ENCODE peak calls at places on chromosome 14, in eight cellular contexts. One of them, this sample, is unnamed.

GRCh38 chr14:53367631-53368030 is 214.5 kb upstream of the DDHD1 start:
- DNase-seq in fibroblast of mammary gland: peak
- DNase-seq in occipital lobe: no peak
- DNase-seq in EL: peak
- DNase-seq in neural progenitor cell: no peak
- DNase-seq in NCI-H1694 treated with DMSO at 0.1 percent for 48 hours: no peak
- DNase-seq in stimulated activated CD8-positive, alpha-beta memory T cell treated with anti-CD3 and anti-CD28 coated beads, Interleukin-7, amount 100 ng/mL, for 48 hours: no peak
- DNase-seq in activated CD8-positive, alpha-beta memory T cell treated with anti-CD3 and anti-CD28 coated beads for 4 hours: no peak
- DNase-seq in this sample: peak

GRCh38 chr14:50335989-50336391 is 23.9 kb downstream of the DMAC2L start:
- DNase-seq in fibroblast of mammary gland: peak
- DNase-seq in EL: peak
- DNase-seq in occipital lobe: peak
- DNase-seq in neural progenitor cell: peak
- DNase-seq in stimulated activated CD8-positive, alpha-beta memory T cell treated with anti-CD3 and anti-CD28 coated beads, Interleukin-7, amount 100 ng/mL, for 48 hours: no peak
- DNase-seq in NCI-H1694 treated with DMSO at 0.1 percent for 48 hours: peak
- DNase-seq in activated CD8-positive, alpha-beta memory T cell treated with anti-CD3 and anti-CD28 coated beads for 4 hours: no peak
- DNase-seq in this sample: peak

GRCh38 chr14:101932668-101933067 is 31.7 kb upstream of the DYNC1H1 start:
- DNase-seq in NCI-H1694 treated with DMSO at 0.1 percent for 48 hours: no peak
- DNase-seq in occipital lobe: no peak
- DNase-seq in EL: no peak
- DNase-seq in fibroblast of mammary gland: no peak
- DNase-seq in neural progenitor cell: no peak
- DNase-seq in stimulated activated CD8-positive, alpha-beta memory T cell treated with anti-CD3 and anti-CD28 coated beads, Interleukin-7, amount 100 ng/mL, for 48 hours: no peak
- DNase-seq in activated CD8-positive, alpha-beta memory T cell treated with anti-CD3 and anti-CD28 coated beads for 4 hours: no peak
- DNase-seq in this sample: no peak

GRCh38 chr14:92121207-92121669 is 268 bp downstream of the NDUFB1 start:
- DNase-seq in stimulated activated CD8-positive, alpha-beta memory T cell treated with anti-CD3 and anti-CD28 coated beads, Interleukin-7, amount 100 ng/mL, for 48 hours: no peak
- DNase-seq in activated CD8-positive, alpha-beta memory T cell treated with anti-CD3 and anti-CD28 coated beads for 4 hours: no peak
- DNase-seq in occipital lobe: no peak
- DNase-seq in NCI-H1694 treated with DMSO at 0.1 percent for 48 hours: peak
- DNase-seq in neural progenitor cell: peak
- DNase-seq in fibroblast of mammary gland: peak
- DNase-seq in EL: peak
- DNase-seq in this sample: peak

GRCh38 chr14:69183735-69184134 is 7.6 kb upstream of the EXD2 start:
- DNase-seq in occipital lobe: no peak
- DNase-seq in stimulated activated CD8-positive, alpha-beta memory T cell treated with anti-CD3 and anti-CD28 coated beads, Interleukin-7, amount 100 ng/mL, for 48 hours: no peak
- DNase-seq in activated CD8-positive, alpha-beta memory T cell treated with anti-CD3 and anti-CD28 coated beads for 4 hours: no peak
- DNase-seq in neural progenitor cell: no peak
- DNase-seq in fibroblast of mammary gland: peak
- DNase-seq in EL: no peak
- DNase-seq in NCI-H1694 treated with DMSO at 0.1 percent for 48 hours: no peak
- DNase-seq in this sample: no peak

GRCh38 chr14:99581371-99581770 is 22.6 kb downstream of the CCDC85C start:
- DNase-seq in neural progenitor cell: peak
- DNase-seq in NCI-H1694 treated with DMSO at 0.1 percent for 48 hours: no peak
- DNase-seq in EL: no peak
- DNase-seq in stimulated activated CD8-positive, alpha-beta memory T cell treated with anti-CD3 and anti-CD28 coated beads, Interleukin-7, amount 100 ng/mL, for 48 hours: no peak
- DNase-seq in activated CD8-positive, alpha-beta memory T cell treated with anti-CD3 and anti-CD28 coated beads for 4 hours: no peak
- DNase-seq in occipital lobe: no peak
- DNase-seq in fibroblast of mammary gland: no peak
- DNase-seq in this sample: no peak

GRCh38 chr14:64438181-64438839 is 27.0 kb upstream of the AKAP5 start:
- DNase-seq in neural progenitor cell: no peak
- DNase-seq in activated CD8-positive, alpha-beta memory T cell treated with anti-CD3 and anti-CD28 coated beads for 4 hours: no peak
- DNase-seq in fibroblast of mammary gland: peak
- DNase-seq in EL: peak
- DNase-seq in NCI-H1694 treated with DMSO at 0.1 percent for 48 hours: no peak
- DNase-seq in occipital lobe: peak
- DNase-seq in stimulated activated CD8-positive, alpha-beta memory T cell treated with anti-CD3 and anti-CD28 coated beads, Interleukin-7, amount 100 ng/mL, for 48 hours: no peak
- DNase-seq in this sample: peak

GRCh38 chr14:92382677-92383076 is 59.7 kb downstream of the SLC24A4 start:
- DNase-seq in occipital lobe: no peak
- DNase-seq in neural progenitor cell: peak
- DNase-seq in activated CD8-positive, alpha-beta memory T cell treated with anti-CD3 and anti-CD28 coated beads for 4 hours: no peak
- DNase-seq in fibroblast of mammary gland: no peak
- DNase-seq in stimulated activated CD8-positive, alpha-beta memory T cell treated with anti-CD3 and anti-CD28 coated beads, Interleukin-7, amount 100 ng/mL, for 48 hours: no peak
- DNase-seq in NCI-H1694 treated with DMSO at 0.1 percent for 48 hours: peak
- DNase-seq in EL: no peak
- DNase-seq in this sample: peak

GRCh38 chr14:52266782-52267181 is 716 bp upstream of the PTGDR start:
- DNase-seq in EL: peak
- DNase-seq in occipital lobe: no peak
- DNase-seq in neural progenitor cell: no peak
- DNase-seq in stimulated activated CD8-positive, alpha-beta memory T cell treated with anti-CD3 and anti-CD28 coated beads, Interleukin-7, amount 100 ng/mL, for 48 hours: no peak
- DNase-seq in activated CD8-positive, alpha-beta memory T cell treated with anti-CD3 and anti-CD28 coated beads for 4 hours: no peak
- DNase-seq in NCI-H1694 treated with DMSO at 0.1 percent for 48 hours: no peak
- DNase-seq in fibroblast of mammary gland: peak
- DNase-seq in this sample: peak

GRCh38 chr14:103434868-103435442 is 49.7 kb downstream of the MARK3 start:
- DNase-seq in EL: no peak
- DNase-seq in occipital lobe: no peak
- DNase-seq in activated CD8-positive, alpha-beta memory T cell treated with anti-CD3 and anti-CD28 coated beads for 4 hours: no peak
- DNase-seq in neural progenitor cell: no peak
- DNase-seq in fibroblast of mammary gland: no peak
- DNase-seq in NCI-H1694 treated with DMSO at 0.1 percent for 48 hours: no peak
- DNase-seq in stimulated activated CD8-positive, alpha-beta memory T cell treated with anti-CD3 and anti-CD28 coated beads, Interleukin-7, amount 100 ng/mL, for 48 hours: no peak
- DNase-seq in this sample: no peak

GRCh38 chr14:35149239-35149638 is 26.9 kb downstream of the PRORP start:
- DNase-seq in occipital lobe: no peak
- DNase-seq in NCI-H1694 treated with DMSO at 0.1 percent for 48 hours: no peak
- DNase-seq in neural progenitor cell: no peak
- DNase-seq in fibroblast of mammary gland: no peak
- DNase-seq in EL: no peak
- DNase-seq in stimulated activated CD8-positive, alpha-beta memory T cell treated with anti-CD3 and anti-CD28 coated beads, Interleukin-7, amount 100 ng/mL, for 48 hours: no peak
- DNase-seq in activated CD8-positive, alpha-beta memory T cell treated with anti-CD3 and anti-CD28 coated beads for 4 hours: no peak
- DNase-seq in this sample: no peak

GRCh38 chr14:36513012-36513420 is 7.0 kb downstream of the NKX2-1 start:
- DNase-seq in occipital lobe: no peak
- DNase-seq in stimulated activated CD8-positive, alpha-beta memory T cell treated with anti-CD3 and anti-CD28 coated beads, Interleukin-7, amount 100 ng/mL, for 48 hours: no peak
- DNase-seq in fibroblast of mammary gland: no peak
- DNase-seq in neural progenitor cell: peak
- DNase-seq in EL: no peak
- DNase-seq in NCI-H1694 treated with DMSO at 0.1 percent for 48 hours: no peak
- DNase-seq in activated CD8-positive, alpha-beta memory T cell treated with anti-CD3 and anti-CD28 coated beads for 4 hours: no peak
- DNase-seq in this sample: no peak

GRCh38 chr14:36555998-36556743 is 26.2 kb downstream of the NKX2-8 start:
- DNase-seq in fibroblast of mammary gland: no peak
- DNase-seq in stimulated activated CD8-positive, alpha-beta memory T cell treated with anti-CD3 and anti-CD28 coated beads, Interleukin-7, amount 100 ng/mL, for 48 hours: no peak
- DNase-seq in activated CD8-positive, alpha-beta memory T cell treated with anti-CD3 and anti-CD28 coated beads for 4 hours: no peak
- DNase-seq in NCI-H1694 treated with DMSO at 0.1 percent for 48 hours: no peak
- DNase-seq in neural progenitor cell: no peak
- DNase-seq in occipital lobe: no peak
- DNase-seq in EL: no peak
- DNase-seq in this sample: no peak

GRCh38 chr14:100665518-100666032 is 61.1 kb upstream of the DLK1 start:
- DNase-seq in EL: no peak
- DNase-seq in stimulated activated CD8-positive, alpha-beta memory T cell treated with anti-CD3 and anti-CD28 coated beads, Interleukin-7, amount 100 ng/mL, for 48 hours: no peak
- DNase-seq in activated CD8-positive, alpha-beta memory T cell treated with anti-CD3 and anti-CD28 coated beads for 4 hours: no peak
- DNase-seq in fibroblast of mammary gland: peak
- DNase-seq in neural progenitor cell: no peak
- DNase-seq in NCI-H1694 treated with DMSO at 0.1 percent for 48 hours: peak
- DNase-seq in occipital lobe: peak
- DNase-seq in this sample: peak

GRCh38 chr14:73426877-73427276 is 31.5 kb downstream of the NUMB start:
- DNase-seq in stimulated activated CD8-positive, alpha-beta memory T cell treated with anti-CD3 and anti-CD28 coated beads, Interleukin-7, amount 100 ng/mL, for 48 hours: no peak
- DNase-seq in occipital lobe: no peak
- DNase-seq in neural progenitor cell: no peak
- DNase-seq in EL: peak
- DNase-seq in activated CD8-positive, alpha-beta memory T cell treated with anti-CD3 and anti-CD28 coated beads for 4 hours: no peak
- DNase-seq in NCI-H1694 treated with DMSO at 0.1 percent for 48 hours: no peak
- DNase-seq in fibroblast of mammary gland: peak
- DNase-seq in this sample: peak

GRCh38 chr14:38208825-38209562 is 1.3 kb downstream of the SSTR1 start:
- DNase-seq in fibroblast of mammary gland: peak
- DNase-seq in stimulated activated CD8-positive, alpha-beta memory T cell treated with anti-CD3 and anti-CD28 coated beads, Interleukin-7, amount 100 ng/mL, for 48 hours: no peak
- DNase-seq in occipital lobe: no peak
- DNase-seq in activated CD8-positive, alpha-beta memory T cell treated with anti-CD3 and anti-CD28 coated beads for 4 hours: no peak
- DNase-seq in neural progenitor cell: peak
- DNase-seq in EL: peak
- DNase-seq in NCI-H1694 treated with DMSO at 0.1 percent for 48 hours: no peak
- DNase-seq in this sample: peak

GRCh38 chr14:20516921-20517320 is 11.6 kb downstream of the RNASE10 start:
- DNase-seq in stimulated activated CD8-positive, alpha-beta memory T cell treated with anti-CD3 and anti-CD28 coated beads, Interleukin-7, amount 100 ng/mL, for 48 hours: no peak
- DNase-seq in fibroblast of mammary gland: peak
- DNase-seq in occipital lobe: no peak
- DNase-seq in neural progenitor cell: no peak
- DNase-seq in NCI-H1694 treated with DMSO at 0.1 percent for 48 hours: no peak
- DNase-seq in activated CD8-positive, alpha-beta memory T cell treated with anti-CD3 and anti-CD28 coated beads for 4 hours: no peak
- DNase-seq in EL: peak
- DNase-seq in this sample: peak

GRCh38 chr14:65101631-65102440 is 481 bp downstream of the MAX start:
- DNase-seq in fibroblast of mammary gland: no peak
- DNase-seq in activated CD8-positive, alpha-beta memory T cell treated with anti-CD3 and anti-CD28 coated beads for 4 hours: no peak
- DNase-seq in stimulated activated CD8-positive, alpha-beta memory T cell treated with anti-CD3 and anti-CD28 coated beads, Interleukin-7, amount 100 ng/mL, for 48 hours: no peak
- DNase-seq in neural progenitor cell: peak
- DNase-seq in occipital lobe: no peak
- DNase-seq in NCI-H1694 treated with DMSO at 0.1 percent for 48 hours: no peak
- DNase-seq in EL: no peak
- DNase-seq in this sample: peak

GRCh38 chr14:65237023-65237814 is 134.9 kb upstream of the MAX start:
- DNase-seq in EL: peak
- DNase-seq in NCI-H1694 treated with DMSO at 0.1 percent for 48 hours: no peak
- DNase-seq in occipital lobe: no peak
- DNase-seq in activated CD8-positive, alpha-beta memory T cell treated with anti-CD3 and anti-CD28 coated beads for 4 hours: no peak
- DNase-seq in neural progenitor cell: no peak
- DNase-seq in stimulated activated CD8-positive, alpha-beta memory T cell treated with anti-CD3 and anti-CD28 coated beads, Interleukin-7, amount 100 ng/mL, for 48 hours: no peak
- DNase-seq in fibroblast of mammary gland: peak
- DNase-seq in this sample: peak

GRCh38 chr14:88168498-88169165 is 154.4 kb downstream of the KCNK10 start:
- DNase-seq in NCI-H1694 treated with DMSO at 0.1 percent for 48 hours: peak
- DNase-seq in occipital lobe: no peak
- DNase-seq in fibroblast of mammary gland: peak
- DNase-seq in activated CD8-positive, alpha-beta memory T cell treated with anti-CD3 and anti-CD28 coated beads for 4 hours: peak
- DNase-seq in stimulated activated CD8-positive, alpha-beta memory T cell treated with anti-CD3 and anti-CD28 coated beads, Interleukin-7, amount 100 ng/mL, for 48 hours: peak
- DNase-seq in EL: peak
- DNase-seq in neural progenitor cell: peak
- DNase-seq in this sample: peak

This sample was measured in GM23248.